ENCODE peak calls at places on chromosomes 2 and 18, in eight cellular contexts. One of them, this sample, is unnamed.

GRCh38 chr18:32688821-32689220 is 84.0 kb downstream of the KLHL14 start:
- DNase-seq in iPS-NIHi11: no peak
- DNase-seq in KBM-7: no peak
- DNase-seq in NCI-H748 treated with DMSO at 0.1 percent for 48 hours: no peak
- DNase-seq in tibial artery: no peak
- DNase-seq in left lobe of liver: no peak
- DNase-seq in stimulated activated CD4-positive, alpha-beta T cell treated with anti-CD3 and anti-CD28 coated beads, Interleukin-4, amount 100 ng/mL, for 1 hour: no peak
- DNase-seq in WTC11: no peak
- DNase-seq in this sample: no peak

GRCh38 chr18:77057043-77057442 is 75.5 kb downstream of the MBP start:
- DNase-seq in iPS-NIHi11: no peak
- DNase-seq in left lobe of liver: no peak
- DNase-seq in WTC11: no peak
- DNase-seq in tibial artery: no peak
- DNase-seq in stimulated activated CD4-positive, alpha-beta T cell treated with anti-CD3 and anti-CD28 coated beads, Interleukin-4, amount 100 ng/mL, for 1 hour: no peak
- DNase-seq in KBM-7: peak; percentile 58
- DNase-seq in NCI-H748 treated with DMSO at 0.1 percent for 48 hours: no peak
- DNase-seq in this sample: no peak

GRCh38 chr2:19837235-19837766 is 64.5 kb downstream of the TTC32 start:
- DNase-seq in iPS-NIHi11: no peak
- DNase-seq in NCI-H748 treated with DMSO at 0.1 percent for 48 hours: peak; percentile 2
- DNase-seq in WTC11: no peak
- DNase-seq in left lobe of liver: no peak
- DNase-seq in KBM-7: no peak
- DNase-seq in tibial artery: no peak
- DNase-seq in stimulated activated CD4-positive, alpha-beta T cell treated with anti-CD3 and anti-CD28 coated beads, Interleukin-4, amount 100 ng/mL, for 1 hour: no peak
- DNase-seq in this sample: no peak

GRCh38 chr2:143336719-143337210 is 207.5 kb downstream of the ARHGAP15 start:
- DNase-seq in stimulated activated CD4-positive, alpha-beta T cell treated with anti-CD3 and anti-CD28 coated beads, Interleukin-4, amount 100 ng/mL, for 1 hour: no peak
- DNase-seq in WTC11: no peak
- DNase-seq in iPS-NIHi11: no peak
- DNase-seq in NCI-H748 treated with DMSO at 0.1 percent for 48 hours: no peak
- DNase-seq in left lobe of liver: no peak
- DNase-seq in tibial artery: no peak
- DNase-seq in KBM-7: no peak
- DNase-seq in this sample: no peak

GRCh38 chr2:233117351-233117750 is 57.2 kb downstream of the INPP5D start:
- DNase-seq in NCI-H748 treated with DMSO at 0.1 percent for 48 hours: no peak
- DNase-seq in KBM-7: no peak
- DNase-seq in tibial artery: peak; percentile 47
- DNase-seq in stimulated activated CD4-positive, alpha-beta T cell treated with anti-CD3 and anti-CD28 coated beads, Interleukin-4, amount 100 ng/mL, for 1 hour: no peak
- DNase-seq in WTC11: no peak
- DNase-seq in iPS-NIHi11: peak; percentile 28
- DNase-seq in left lobe of liver: no peak
- DNase-seq in this sample: no peak

GRCh38 chr2:231601356-231602229 is 8.9 kb downstream of the TEX44 start:
- DNase-seq in NCI-H748 treated with DMSO at 0.1 percent for 48 hours: peak; percentile 66
- DNase-seq in iPS-NIHi11: peak; percentile 85
- DNase-seq in KBM-7: peak; percentile 82
- DNase-seq in stimulated activated CD4-positive, alpha-beta T cell treated with anti-CD3 and anti-CD28 coated beads, Interleukin-4, amount 100 ng/mL, for 1 hour: peak; percentile 82
- DNase-seq in left lobe of liver: peak; percentile 78
- DNase-seq in tibial artery: peak; percentile 85
- DNase-seq in WTC11: peak; percentile 94
- DNase-seq in this sample: peak; percentile 88

GRCh38 chr2:240885980-240886565 is 9.9 kb downstream of the MAB21L4 start:
- DNase-seq in WTC11: no peak
- DNase-seq in KBM-7: peak; percentile 91
- DNase-seq in tibial artery: no peak
- DNase-seq in left lobe of liver: peak; percentile 71
- DNase-seq in iPS-NIHi11: no peak
- DNase-seq in NCI-H748 treated with DMSO at 0.1 percent for 48 hours: no peak
- DNase-seq in stimulated activated CD4-positive, alpha-beta T cell treated with anti-CD3 and anti-CD28 coated beads, Interleukin-4, amount 100 ng/mL, for 1 hour: no peak
- DNase-seq in this sample: no peak

GRCh38 chr2:3187467-3187866 is 190.2 kb downstream of the EIPR1 start:
- DNase-seq in iPS-NIHi11: no peak
- DNase-seq in left lobe of liver: no peak
- DNase-seq in stimulated activated CD4-positive, alpha-beta T cell treated with anti-CD3 and anti-CD28 coated beads, Interleukin-4, amount 100 ng/mL, for 1 hour: no peak
- DNase-seq in NCI-H748 treated with DMSO at 0.1 percent for 48 hours: no peak
- DNase-seq in tibial artery: no peak
- DNase-seq in WTC11: no peak
- DNase-seq in KBM-7: no peak
- DNase-seq in this sample: no peak

GRCh38 chr2:47360937-47361336 is 42.0 kb upstream of the MSH2 start:
- DNase-seq in WTC11: no peak
- DNase-seq in KBM-7: no peak
- DNase-seq in tibial artery: no peak
- DNase-seq in NCI-H748 treated with DMSO at 0.1 percent for 48 hours: no peak
- DNase-seq in left lobe of liver: peak; percentile 0
- DNase-seq in stimulated activated CD4-positive, alpha-beta T cell treated with anti-CD3 and anti-CD28 coated beads, Interleukin-4, amount 100 ng/mL, for 1 hour: no peak
- DNase-seq in iPS-NIHi11: no peak
- DNase-seq in this sample: no peak

GRCh38 chr18:24795129-24795528 is 334.7 kb downstream of the HRH4 start:
- DNase-seq in KBM-7: no peak
- DNase-seq in iPS-NIHi11: peak; percentile 31
- DNase-seq in left lobe of liver: no peak
- DNase-seq in tibial artery: no peak
- DNase-seq in stimulated activated CD4-positive, alpha-beta T cell treated with anti-CD3 and anti-CD28 coated beads, Interleukin-4, amount 100 ng/mL, for 1 hour: no peak
- DNase-seq in WTC11: no peak
- DNase-seq in NCI-H748 treated with DMSO at 0.1 percent for 48 hours: no peak
- DNase-seq in this sample: no peak

GRCh38 chr18:37403100-37403781 is 162.4 kb downstream of the CELF4 start:
- DNase-seq in iPS-NIHi11: no peak
- DNase-seq in KBM-7: no peak
- DNase-seq in tibial artery: no peak
- DNase-seq in left lobe of liver: no peak
- DNase-seq in WTC11: no peak
- DNase-seq in stimulated activated CD4-positive, alpha-beta T cell treated with anti-CD3 and anti-CD28 coated beads, Interleukin-4, amount 100 ng/mL, for 1 hour: no peak
- DNase-seq in NCI-H748 treated with DMSO at 0.1 percent for 48 hours: no peak
- DNase-seq in this sample: no peak

GRCh38 chr2:203782262-203782976 is 76.0 kb downstream of the CD28 start:
- DNase-seq in iPS-NIHi11: peak; percentile 72
- DNase-seq in WTC11: peak; percentile 53
- DNase-seq in KBM-7: peak; percentile 31
- DNase-seq in left lobe of liver: no peak
- DNase-seq in NCI-H748 treated with DMSO at 0.1 percent for 48 hours: peak; percentile 77
- DNase-seq in tibial artery: no peak
- DNase-seq in stimulated activated CD4-positive, alpha-beta T cell treated with anti-CD3 and anti-CD28 coated beads, Interleukin-4, amount 100 ng/mL, for 1 hour: peak; percentile 52
- DNase-seq in this sample: peak; percentile 66

GRCh38 chr2:232505805-232506360 is 14.3 kb upstream of the PRSS56 start:
- DNase-seq in NCI-H748 treated with DMSO at 0.1 percent for 48 hours: no peak
- DNase-seq in left lobe of liver: no peak
- DNase-seq in iPS-NIHi11: no peak
- DNase-seq in stimulated activated CD4-positive, alpha-beta T cell treated with anti-CD3 and anti-CD28 coated beads, Interleukin-4, amount 100 ng/mL, for 1 hour: no peak
- DNase-seq in WTC11: no peak
- DNase-seq in KBM-7: no peak
- DNase-seq in tibial artery: no peak
- DNase-seq in this sample: no peak